ENCODE peak calls at places on chromosome 20, in five cellular contexts. K is AG08395, T is cardiac fibroblast, R is NCI-H1436 treated with DMSO at 0.1 percent for 48 hours, U is NCI-H510A treated with DMSO at 0.1 percent for 48 hours. D is an unnamed sample.

GRCh38 chr20:36319356-36320260 is 13.5 kb downstream of the DLGAP4 start:
- DNase-seq in K (no peak), T (no peak), R (no peak), U (no peak), D (no peak)

GRCh38 chr20:22578221-22579118 is 5.9 kb downstream of the FOXA2 start:
- DNase-seq in K (no peak), T (no peak), R (no peak), U (no peak), D (no peak)

GRCh38 chr20:3995749-3996305 is 19.5 kb downstream of the RNF24 start:
- DNase-seq in K (no peak), T (no peak), R (no peak), U (no peak), D (no peak)

GRCh38 chr20:25285856-25286798 is 38.2 kb downstream of the PYGB start:
- DNase-seq in K (no peak), T (no peak), R (no peak), U (no peak), D (no peak)

GRCh38 chr20:4919047-4919704 is 82.1 kb downstream of the SLC23A2 start:
- DNase-seq in K (no peak), T (no peak), R (no peak), U (no peak), D (no peak)

GRCh38 chr20:34337982-34338756 is 24.9 kb upstream of the ITCH start:
- DNase-seq in K (no peak), T (no peak), R (no peak), U (no peak), D (no peak)

GRCh38 chr20:47338131-47338628 is 18.3 kb downstream of the ZMYND8 start:
- DNase-seq in K (no peak), T (no peak), R (no peak), U (no peak), D (no peak)

GRCh38 chr20:3436864-3437574 is 29.6 kb upstream of the DNAAF9 start:
- DNase-seq in K (no peak), T (no peak), R (no peak), U (no peak), D (no peak)

GRCh38 chr20:57399587-57400261 is 8.5 kb downstream of the RBM38 start:
- DNase-seq in K (peak; percentile 50), T (no peak), R (no peak), U (no peak), D (no peak)

GRCh38 chr20:24825591-24825990 is 123.5 kb upstream of the CST7 start:
- DNase-seq in K (no peak), T (no peak), R (no peak), U (no peak), D (no peak)

GRCh38 chr20:20230741-20231140 is 137.2 kb upstream of the INSM1 start:
- DNase-seq in K (no peak), T (no peak), R (no peak), U (no peak), D (no peak)

GRCh38 chr20:21301940-21302644 is 1.0 kb upstream of the XRN2 start:
- DNase-seq in K (no peak), T (no peak), R (no peak), U (no peak), D (no peak)

GRCh38 chr20:35369804-35370203 is 42.0 kb downstream of the UQCC1 start:
- DNase-seq in K (peak; percentile 38), T (peak; percentile 25), R (no peak), U (no peak), D (peak; percentile 57)

GRCh38 chr20:52179331-52180166 is 12.0 kb downstream of the ZFP64 start:
- DNase-seq in K (no peak), T (no peak), R (no peak), U (no peak), D (peak; percentile 30)

GRCh38 chr20:45842169-45842812 is 8.7 kb downstream of the SNX21 start:
- DNase-seq in K (peak; percentile 61), T (peak; percentile 45), R (no peak), U (no peak), D (peak; percentile 83)

D was measured in AG10803.